ENCODE peak calls at places on chromosomes 2 and 18, in six cellular contexts. X is A549, Y is spleen, N is GM23338, D is lung, M is trophoblast cell. K is an unnamed sample.
A peak's percentile ranks its signal among the peaks of the same experiment; 100 is the strongest.

GRCh38 chr2:199704358-199705238 is 146.4 kb downstream of the FTCDNL1 start:
- DNase-seq in X (peak; percentile 52), Y (no peak), N (peak; percentile 79), D (no peak), M (no peak), K (peak; percentile 37)

GRCh38 chr2:128451084-128451483 is 132.4 kb upstream of the HS6ST1 start:
- DNase-seq in X (no peak), Y (peak; percentile 70), N (no peak), D (no peak), M (no peak), K (no peak)

GRCh38 chr18:58793361-58793760 is 71.3 kb upstream of the ZNF532 start:
- DNase-seq in X (peak; percentile 71), Y (no peak), N (no peak), D (no peak), M (peak; percentile 97), K (peak; percentile 14)

GRCh38 chr18:72867721-72868665 is at the start of gene NETO1:
- DNase-seq in X (no peak), Y (peak; percentile 81), N (peak; percentile 72), D (no peak), M (no peak), K (no peak)

GRCh38 chr2:195709901-195710300 is 52.9 kb downstream of the SLC39A10 start:
- DNase-seq in X (no peak), Y (no peak), N (no peak), D (no peak), M (no peak), K (no peak)

GRCh38 chr2:83594841-83595720 is 864.0 kb downstream of the SUCLG1 start:
- DNase-seq in X (no peak), Y (no peak), N (no peak), D (no peak), M (no peak), K (no peak)

GRCh38 chr2:101002562-101003277 is 631 bp downstream of the RPL31 start:
- DNase-seq in X (peak; percentile 23), Y (no peak), N (no peak), D (no peak), M (no peak), K (no peak)

GRCh38 chr2:57906152-57906732 is 140.4 kb upstream of the VRK2 start:
- DNase-seq in X (peak; percentile 81), Y (no peak), N (peak; percentile 73), D (no peak), M (no peak), K (no peak)

GRCh38 chr2:240925191-240925575 is 19.0 kb downstream of the CROCC2 start:
- DNase-seq in X (peak; percentile 41), Y (peak; percentile 68), N (no peak), D (no peak), M (no peak), K (no peak)

GRCh38 chr2:134282638-134283400 is 28.9 kb downstream of the MGAT5 start:
- DNase-seq in X (no peak), Y (no peak), N (no peak), D (no peak), M (peak; percentile 25), K (no peak)

GRCh38 chr18:66724664-66725356 is 120.9 kb upstream of the CDH19 start:
- DNase-seq in X (no peak), Y (no peak), N (no peak), D (peak; percentile 61), M (no peak), K (peak; percentile 76)

GRCh38 chr2:43493954-43494353 is 101.9 kb downstream of the THADA start:
- DNase-seq in X (no peak), Y (no peak), N (no peak), D (no peak), M (no peak), K (no peak)
- H3K27ac ChIP-seq in X (no peak overlapping the region), Y (no peak overlapping the region), N (no peak overlapping the region), D (no peak overlapping the region), M (no peak overlapping the region), K (no peak overlapping the region)

GRCh38 chr2:38806001-38806400 is 28.0 kb downstream of the GEMIN6 start:
- DNase-seq in X (no peak), Y (no peak), N (no peak), D (no peak), M (no peak), K (no peak)
- H3K27ac ChIP-seq in X (no peak overlapping the region), Y (no peak overlapping the region), N (no peak overlapping the region), D (no peak overlapping the region), M (no peak overlapping the region), K (no peak overlapping the region)

GRCh38 chr2:37563375-37564011 is 107.9 kb downstream of the CDC42EP3 start:
- DNase-seq in X (no peak), Y (no peak), N (no peak), D (no peak), M (no peak), K (no peak)
- H3K27ac ChIP-seq in X (peak overlapping the region; percentile 71), Y (no peak overlapping the region), N (no peak overlapping the region), D (no peak overlapping the region), M (no peak overlapping the region), K (no peak overlapping the region)

GRCh38 chr18:13627639-13628038 is 98.7 kb downstream of the FAM210A start:
- DNase-seq in X (no peak), Y (no peak), N (no peak), D (no peak), M (no peak), K (no peak)

GRCh38 chr18:13628211-13628610 is 98.1 kb downstream of the FAM210A start:
- DNase-seq in X (no peak), Y (no peak), N (no peak), D (no peak), M (no peak), K (no peak)

GRCh38 chr18:13629841-13630747 is 96.3 kb downstream of the FAM210A start:
- DNase-seq in X (peak; percentile 51), Y (no peak), N (peak; percentile 90), D (peak; percentile 39), M (peak; percentile 27), K (peak; percentile 50)

GRCh38 chr18:13635046-13635445 is 91.3 kb downstream of the FAM210A start:
- DNase-seq in X (no peak), Y (no peak), N (no peak), D (no peak), M (no peak), K (no peak)

GRCh38 chr18:13630869-13631268 is 95.5 kb downstream of the FAM210A start:
- DNase-seq in X (no peak), Y (no peak), N (no peak), D (no peak), M (no peak), K (no peak)
- H3K27ac ChIP-seq in X (no peak overlapping the region), Y (no peak overlapping the region), N (no peak overlapping the region), D (no peak overlapping the region), M (no peak overlapping the region), K (no peak overlapping the region)

DNA sequence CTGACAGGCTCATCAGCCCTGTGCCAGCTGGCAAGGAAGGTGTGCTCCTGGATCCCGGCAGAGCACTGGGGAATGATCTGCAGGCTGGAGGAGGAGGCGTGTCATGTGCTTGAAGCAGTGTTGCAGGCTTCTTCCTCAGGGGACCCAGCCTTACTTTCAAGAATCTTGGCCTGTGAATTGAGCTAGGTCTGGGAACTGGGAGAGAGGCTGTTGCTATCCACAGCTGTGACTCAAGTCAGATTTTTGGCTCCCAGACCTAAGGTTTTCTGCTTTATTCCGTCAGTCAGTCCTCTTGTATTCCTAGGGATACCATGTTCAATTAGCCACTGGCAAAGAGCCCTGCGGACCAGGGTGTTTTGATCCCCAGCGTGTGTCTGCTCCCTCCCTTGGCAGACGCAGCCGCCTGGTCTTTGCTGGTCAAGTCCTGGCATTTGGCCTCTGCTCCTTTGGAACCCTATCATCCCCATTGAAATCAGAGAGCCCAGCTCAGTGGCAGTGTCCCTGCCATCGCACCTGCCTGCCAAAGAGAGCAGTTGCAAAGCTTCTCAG is 32.4 kb downstream of the ASB1 start:
- DNase-seq in X (no peak), Y (no peak), N (no peak), D (no peak), M (no peak), K (no peak)
- H3K27ac ChIP-seq in X (no peak overlapping the region), Y (no peak overlapping the region), N (no peak overlapping the region), D (no peak overlapping the region), M (no peak overlapping the region), K (no peak overlapping the region)

GRCh38 chr2:46846454-46846990 is 69.1 kb downstream of the MCFD2 start:
- DNase-seq in X (no peak), Y (no peak), N (no peak), D (no peak), M (no peak), K (no peak)
- H3K27ac ChIP-seq in X (peak overlapping the region; percentile 97), Y (peak overlapping the region; percentile 35), N (no peak overlapping the region), D (peak overlapping the region; percentile 92), M (no peak overlapping the region), K (no peak overlapping the region)

DNA sequence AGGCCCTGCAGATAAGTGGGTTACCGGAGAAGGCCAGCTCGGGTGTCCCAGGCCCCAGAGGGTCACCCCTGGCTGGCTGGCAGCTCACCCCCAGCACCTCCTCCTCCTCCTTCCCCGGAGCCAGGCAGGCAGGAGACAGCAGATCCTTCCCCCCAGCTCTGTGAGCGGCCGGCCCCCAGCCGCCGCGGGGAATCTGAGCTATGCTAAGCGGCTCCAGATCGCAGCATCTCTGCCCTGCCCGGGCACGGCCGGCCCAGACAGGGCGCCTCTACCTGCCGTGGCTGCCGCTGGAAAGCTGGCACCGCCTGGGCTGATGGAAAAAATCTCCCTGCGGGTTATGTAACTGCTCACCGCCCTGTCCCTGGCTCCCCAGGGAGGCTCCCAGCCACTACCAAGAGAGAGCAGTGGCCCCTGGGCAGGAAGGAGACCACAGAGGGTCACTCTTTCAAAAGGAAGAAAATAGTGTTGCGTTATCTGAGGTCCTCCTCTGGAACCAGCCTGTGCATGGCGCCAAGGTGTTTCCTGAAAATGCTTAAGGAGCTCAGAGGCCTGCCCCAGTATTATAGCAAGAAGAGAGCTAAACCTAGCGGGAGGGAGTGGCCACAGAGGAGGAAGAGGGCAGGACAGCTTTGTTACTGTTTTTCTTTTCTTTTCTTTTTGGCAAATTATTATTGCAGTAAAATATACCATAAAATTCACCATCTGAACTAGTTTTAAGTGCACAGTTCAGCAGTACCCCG is 179.0 kb downstream of the SMAD7 start:
- DNase-seq in X (no peak), Y (no peak), N (no peak), D (no peak), M (no peak), K (no peak)
- H3K27ac ChIP-seq in X (no peak overlapping the region), Y (no peak overlapping the region), N (no peak overlapping the region), D (peak overlapping the region; percentile 63), M (no peak overlapping the region), K (no peak overlapping the region)

DNA sequence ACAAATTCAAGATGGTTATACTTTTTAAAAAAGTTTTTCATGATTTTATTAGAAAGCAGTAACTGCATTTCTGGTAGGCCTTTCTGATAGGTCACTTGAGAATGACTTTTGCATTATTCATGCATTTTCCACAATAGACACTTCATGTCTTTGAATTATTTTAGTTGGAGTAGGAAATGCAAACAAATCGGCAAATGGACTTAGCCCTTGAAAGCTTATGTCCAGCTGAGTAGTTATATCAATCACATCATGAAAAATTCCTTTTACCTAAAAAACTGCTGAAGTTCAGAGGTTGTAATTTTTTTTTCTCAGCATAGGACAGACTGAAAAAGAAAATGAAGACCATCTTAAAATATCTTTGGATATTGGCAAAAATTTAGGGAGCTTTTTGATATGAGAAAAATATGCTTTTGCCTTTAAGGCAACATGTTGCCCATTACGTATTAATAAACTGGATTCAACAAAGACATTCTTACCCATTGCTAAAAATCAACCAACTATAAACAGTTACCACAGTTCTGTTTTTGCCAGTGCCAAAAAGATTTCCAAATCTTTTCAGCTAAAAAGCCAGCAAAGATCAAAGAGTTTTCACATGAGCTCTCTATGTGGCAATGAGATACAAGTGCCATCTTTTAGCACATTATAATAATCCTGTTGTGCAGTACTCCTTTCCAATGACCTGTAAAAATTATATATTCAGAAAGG is 45.5 kb upstream of the FRZB start:
- DNase-seq in X (no peak), Y (no peak), N (no peak), D (no peak), M (no peak), K (no peak)
- H3K27ac ChIP-seq in X (no peak overlapping the region), Y (no peak overlapping the region), N (no peak overlapping the region), D (no peak overlapping the region), M (no peak overlapping the region), K (no peak overlapping the region)

GRCh38 chr2:64212801-64213321 is 68.6 kb upstream of the PELI1 start:
- DNase-seq in X (no peak), Y (no peak), N (peak; percentile 36), D (no peak), M (peak; percentile 18), K (peak; percentile 46)
- H3K27ac ChIP-seq in X (no peak overlapping the region), Y (peak overlapping the region; percentile 54), N (peak overlapping the region; percentile 30), D (no peak overlapping the region), M (no peak overlapping the region), K (peak overlapping the region; percentile 68)